ENCODE peak calls at places on chromosomes 4 and X, in seven cellular contexts. E is tibial nerve, L is SK-N-SH, V is sigmoid colon, O is suprapubic skin, F is K562, W is A549. K is an unnamed sample. For H3K4me1, the result is how much of the 10 kb centered on the place peaks cover.

GRCh38 chr4:38062088-38062893 is 102.1 kb downstream of the PTTG2 start:
- DNase-seq in E (peak), L (peak), V (peak), O (peak), F (peak), W (peak), K (peak)

GRCh38 chr4:104942990-104943758 is 203.5 kb upstream of the TET2 start:
- DNase-seq in E (no peak), L (no peak), V (no peak), O (no peak), F (no peak), W (no peak), K (no peak)

GRCh38 chr4:120858776-120859175 is 63.8 kb downstream of the PRDM5 start:
- DNase-seq in E (no peak), L (no peak), V (no peak), O (no peak), F (no peak), W (no peak), K (no peak)

GRCh38 chr4:187179086-187180070 is 455.7 kb upstream of the FAT1 start:
- DNase-seq in E (no peak), L (no peak), V (no peak), O (no peak), F (no peak), W (no peak), K (no peak)

GRCh38 chr4:181646864-181647263 is 596.3 kb upstream of the TENM3 start:
- DNase-seq in E (no peak), L (no peak), V (no peak), O (no peak), F (no peak), W (no peak), K (no peak)

GRCh38 chrX:103791826-103792458 is 15.3 kb downstream of the PLP1 start:
- DNase-seq in E (no peak), L (no peak), V (no peak), O (no peak), F (no peak), W (no peak), K (no peak)

GRCh38 chr4:7967501-7968261 is 28.0 kb upstream of the AFAP1 start:
- DNase-seq in E (no peak), L (no peak), V (no peak), O (no peak), F (no peak), W (no peak), K (no peak)

GRCh38 chrX:40008841-40009461 is 88.8 kb downstream of the BCOR start:
- DNase-seq in E (no peak), L (peak), V (peak), O (peak), F (no peak), W (no peak), K (no peak)

GRCh38 chrX:134171661-134172587 is 65.1 kb upstream of the CCDC160 start:
- DNase-seq in E (peak), L (peak), V (no peak), O (no peak), F (no peak), W (no peak), K (peak)

GRCh38 chr4:123976285-123976684 is 579.7 kb downstream of the SPRY1 start:
- DNase-seq in E (no peak), L (no peak), V (no peak), O (no peak), F (no peak), W (no peak), K (no peak)

GRCh38 chr4:100348472-100348871 is 158.2 kb upstream of the DDIT4L start:
- DNase-seq in E (no peak), L (no peak), V (no peak), O (no peak), F (no peak), W (peak), K (no peak)

GRCh38 chr4:90486346-90486745 is 359.2 kb downstream of the CCSER1 start:
- DNase-seq in E (no peak), L (no peak), V (no peak), O (no peak), F (no peak), W (no peak), K (no peak)

GRCh38 chr4:94882756-94883155 is 125.0 kb downstream of the BMPR1B start:
- DNase-seq in E (no peak), L (no peak), V (no peak), O (no peak), F (no peak), W (no peak), K (no peak)

GRCh38 chrX:78555401-78555980 is 103.6 kb downstream of the RTL3 start:
- DNase-seq in E (no peak), L (no peak), V (no peak), O (no peak), F (no peak), W (no peak), K (no peak)

GRCh38 chr4:124079174-124079780 is 633.3 kb downstream of the ANKRD50 start:
- DNase-seq in E (no peak), L (no peak), V (no peak), O (no peak), F (no peak), W (no peak), K (no peak)

GRCh38 chr4:184473515-184474260 is 662 bp downstream of the IRF2 start:
- DNase-seq in E (no peak), L (peak), V (no peak), O (no peak), F (peak), W (peak), K (peak)

GRCh38 chrX:121579016-121579760 is 531.8 kb downstream of the GLUD2 start:
- DNase-seq in E (no peak), L (peak), V (no peak), O (no peak), F (peak), W (no peak), K (no peak)

GRCh38 chrX:51852096-51852495 is 41.3 kb upstream of the MAGED1 start:
- DNase-seq in E (no peak), L (no peak), V (no peak), O (no peak), F (no peak), W (no peak), K (no peak)

GRCh38 chr4:24690436-24690835 is 104.9 kb upstream of the SOD3 start:
- DNase-seq in E (no peak), L (no peak), V (no peak), O (no peak), F (no peak), W (no peak), K (no peak)

GRCh38 chrX:15151267-15152196 is 118.4 kb downstream of the ASB9 start:
- DNase-seq in E (no peak), L (no peak), V (no peak), O (no peak), F (no peak), W (no peak), K (no peak)

GRCh38 chr4:142211444-142211843 is 575.1 kb downstream of the IL15 start:
- DNase-seq in E (no peak), L (no peak), V (no peak), O (no peak), F (no peak), W (peak), K (no peak)

GRCh38 chr4:67035501-67035900 is 509.8 kb downstream of the CENPC start:
- DNase-seq in E (no peak), L (no peak), V (no peak), O (no peak), F (no peak), W (no peak), K (no peak)

GRCh38 chrX:47854474-47854873 is 17.8 kb downstream of the ZNF81 start:
- DNase-seq in E (no peak), L (peak), V (no peak), O (no peak), F (no peak), W (no peak), K (peak)

GRCh38 chr4:84719115-84719514 is 136.2 kb downstream of the CDS1 start:
- DNase-seq in E (no peak), L (no peak), V (no peak), O (no peak), F (no peak), W (no peak), K (no peak)

GRCh38 chrX:68196939-68197791 is 236.1 kb downstream of the OPHN1 start:
- DNase-seq in E (no peak), L (peak), V (no peak), O (no peak), F (peak), W (peak), K (no peak)

GRCh38 chr4:165096776-165097175 is 15.9 kb downstream of the TMEM192 start:
- DNase-seq in E (no peak), L (peak), V (no peak), O (no peak), F (no peak), W (peak), K (no peak)

GRCh38 chrX:149829751-149830191 is 48.0 kb downstream of the MAGEA9 start:
- DNase-seq in E (no peak), L (no peak), V (no peak), O (no peak), F (no peak), W (no peak), K (no peak)

GRCh38 chrX:40148189-40148438 is 50.4 kb upstream of the BCOR start:
- DNase-seq in E (no peak), L (no peak), V (no peak), O (no peak), F (no peak), W (no peak), K (no peak)

GRCh38 chr4:84403656-84404055 is 95.4 kb downstream of the NKX6-1 start:
- DNase-seq in E (no peak), L (no peak), V (no peak), O (no peak), F (no peak), W (no peak), K (no peak)

GRCh38 chrX:2385224-2385623 is 115.6 kb downstream of the DHRSX start:
- DNase-seq in E (no peak), L (no peak), V (no peak), O (no peak), F (no peak), W (peak), K (no peak)

GRCh38 chr4:162782778-162783507 is 383.7 kb downstream of the NAF1 start:
- DNase-seq in E (no peak), L (no peak), V (no peak), O (no peak), F (no peak), W (no peak), K (no peak)

GRCh38 chr4:3365326-3365725 is 72.5 kb downstream of the RGS12 start:
- DNase-seq in E (no peak), L (no peak), V (peak), O (no peak), F (no peak), W (no peak), K (no peak)

GRCh38 chr4:3362431-3363287 is 69.8 kb downstream of the RGS12 start:
- DNase-seq in E (no peak), L (no peak), V (peak), O (peak), F (no peak), W (no peak), K (no peak)

GRCh38 chr4:3363411-3364141 is 70.8 kb downstream of the RGS12 start:
- DNase-seq in E (no peak), L (peak), V (peak), O (peak), F (no peak), W (no peak), K (no peak)

GRCh38 chr4:3364634-3365314 is 72.0 kb downstream of the RGS12 start:
- DNase-seq in E (no peak), L (peak), V (peak), O (no peak), F (no peak), W (no peak), K (no peak)

GRCh38 chr4:3364199-3364598 is 71.4 kb downstream of the RGS12 start:
- DNase-seq in E (no peak), L (peak), V (peak), O (peak), F (no peak), W (no peak), K (no peak)
- H3K4me3 ChIP-seq in E (no peak), L (no peak), V (no peak), O (no peak), F (no peak), W (no peak), K (no peak)

DNA sequence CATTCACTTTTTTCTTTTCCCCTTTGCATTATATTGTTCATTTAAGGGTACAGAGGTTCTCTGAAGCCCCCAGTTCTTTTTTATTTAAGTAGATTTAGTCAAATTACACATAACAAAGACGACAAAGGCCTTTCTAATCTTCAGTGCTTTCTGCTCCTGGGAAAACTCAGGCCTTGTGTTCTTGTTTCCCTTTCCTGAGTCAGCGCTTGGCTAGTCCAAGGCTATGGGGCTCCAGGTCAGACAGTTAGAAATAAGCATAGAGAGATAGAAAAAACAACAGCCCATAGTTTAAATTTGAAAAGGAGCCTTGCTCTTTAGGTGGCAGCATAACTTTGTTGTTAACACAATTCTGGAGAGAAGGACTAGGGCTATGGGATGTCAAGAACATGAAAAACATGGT is 97.3 kb downstream of the PPP1R2C start:
- DNase-seq in E (no peak), L (no peak), V (no peak), O (no peak), F (no peak), W (no peak), K (peak)
- H3K4me1 ChIP-seq in E (under half), L (under half), V (under half), O (under half), F (under half), W (under half), K (under half)

GRCh38 chr4:40511017-40511614 is 118.5 kb downstream of the RBM47 start:
- DNase-seq in E (no peak), L (no peak), V (no peak), O (no peak), F (no peak), W (no peak), K (no peak)
- TF ChIP-seq EP300 in E (no peak), L (no peak), V (no peak), O (no peak), F (no peak), W (no peak), K (no peak)

GRCh38 chr4:3045500-3045850 is 28.9 kb downstream of the HTT-AS start:
- DNase-seq in E (peak), L (no peak), V (peak), O (no peak), F (peak), W (no peak), K (no peak)

GRCh38 chr4:3046623-3047022 is 27.7 kb downstream of the HTT-AS start:
- DNase-seq in E (no peak), L (no peak), V (no peak), O (no peak), F (no peak), W (no peak), K (no peak)

GRCh38 chr4:3046149-3046548 is 28.2 kb downstream of the HTT-AS start:
- DNase-seq in E (no peak), L (no peak), V (no peak), O (no peak), F (no peak), W (no peak), K (no peak)

GRCh38 chr4:3044812-3045499 is 29.4 kb downstream of the HTT-AS start:
- DNase-seq in E (no peak), L (no peak), V (no peak), O (no peak), F (no peak), W (no peak), K (no peak)

GRCh38 chr4:3047464-3048286 is 26.7 kb downstream of the HTT-AS start:
- DNase-seq in E (peak), L (peak), V (peak), O (no peak), F (peak), W (peak), K (peak)
- H3K4me3 ChIP-seq in E (no peak), L (peak), V (peak), O (peak), F (no peak), W (peak), K (no peak)

GRCh38 chr4:173217075-173217474 is 48.5 kb downstream of the GALNT7 start:
- DNase-seq in E (no peak), L (no peak), V (no peak), O (no peak), F (no peak), W (no peak), K (no peak)

GRCh38 chr4:173213296-173213695 is 44.7 kb downstream of the GALNT7 start:
- DNase-seq in E (no peak), L (no peak), V (no peak), O (no peak), F (no peak), W (no peak), K (no peak)

GRCh38 chr4:173214231-173214630 is 45.6 kb downstream of the GALNT7 start:
- DNase-seq in E (no peak), L (no peak), V (no peak), O (no peak), F (peak), W (no peak), K (no peak)

GRCh38 chr4:173212379-173212778 is 43.8 kb downstream of the GALNT7 start:
- DNase-seq in E (no peak), L (no peak), V (no peak), O (no peak), F (no peak), W (no peak), K (no peak)

GRCh38 chr4:173214661-173215060 is 46.0 kb downstream of the GALNT7 start:
- DNase-seq in E (no peak), L (no peak), V (no peak), O (no peak), F (no peak), W (no peak), K (no peak)
- H3K4me1 ChIP-seq in E (under half), L (half or more), V (under half), O (under half), F (under half), W (half or more), K (under half)

DNA sequence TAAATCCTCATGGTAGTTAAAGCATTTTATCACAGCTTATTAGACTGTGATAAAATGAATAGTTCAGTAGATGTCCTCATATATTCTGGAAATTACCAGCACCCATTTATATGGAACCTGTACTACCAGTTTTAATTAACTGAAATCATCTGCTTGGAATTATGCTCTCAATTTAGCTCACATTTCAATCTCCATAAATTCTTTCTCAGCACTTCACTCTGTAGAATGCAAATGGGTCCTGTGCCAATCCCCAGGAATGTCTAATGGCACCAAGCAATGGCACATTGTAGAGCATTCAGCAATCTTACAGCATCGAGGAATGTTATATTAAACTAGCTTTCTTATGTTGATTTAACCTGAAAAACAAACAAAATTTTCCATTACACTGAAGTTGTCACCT is 355.1 kb downstream of the PDHA2 start:
- DNase-seq in E (no peak), L (no peak), V (no peak), O (no peak), F (no peak), W (no peak), K (no peak)
- TF ChIP-seq EP300 in E (no peak), L (no peak), V (no peak), O (no peak), F (no peak), W (no peak), K (no peak)

DNA sequence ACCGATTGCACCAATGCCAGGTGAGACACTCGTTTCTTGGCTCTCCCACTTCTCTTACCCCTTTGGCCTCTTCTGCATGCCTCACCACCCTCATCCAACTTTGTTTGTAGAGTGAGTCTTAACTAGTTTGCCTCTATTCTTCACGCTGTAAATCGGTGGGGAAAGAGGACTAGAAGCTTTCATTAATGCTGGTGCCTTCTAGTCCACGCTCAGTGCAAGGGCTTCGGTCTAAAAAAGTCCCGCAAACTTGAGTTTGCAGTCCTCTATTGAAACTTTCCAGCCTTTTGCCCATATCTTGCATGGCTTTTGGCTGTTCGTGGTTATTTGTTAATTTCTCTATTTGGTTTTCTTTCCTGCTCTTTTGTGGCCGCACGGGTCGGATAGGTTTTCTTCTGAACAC is 838 bp downstream of the DACH2 start:
- DNase-seq in E (no peak), L (no peak), V (no peak), O (no peak), F (no peak), W (no peak), K (no peak)
- H3K4me3 ChIP-seq in E (no peak), L (no peak), V (no peak), O (peak), F (no peak), W (peak), K (peak)

GRCh38 chrX:71540801-71541545 is 8.1 kb downstream of the OGT start:
- DNase-seq in E (no peak), L (no peak), V (no peak), O (no peak), F (no peak), W (no peak), K (no peak)
- H3K4me1 ChIP-seq in E (under half), L (under half), V (under half), O (under half), F (under half), W (half or more), K (under half)

DNA sequence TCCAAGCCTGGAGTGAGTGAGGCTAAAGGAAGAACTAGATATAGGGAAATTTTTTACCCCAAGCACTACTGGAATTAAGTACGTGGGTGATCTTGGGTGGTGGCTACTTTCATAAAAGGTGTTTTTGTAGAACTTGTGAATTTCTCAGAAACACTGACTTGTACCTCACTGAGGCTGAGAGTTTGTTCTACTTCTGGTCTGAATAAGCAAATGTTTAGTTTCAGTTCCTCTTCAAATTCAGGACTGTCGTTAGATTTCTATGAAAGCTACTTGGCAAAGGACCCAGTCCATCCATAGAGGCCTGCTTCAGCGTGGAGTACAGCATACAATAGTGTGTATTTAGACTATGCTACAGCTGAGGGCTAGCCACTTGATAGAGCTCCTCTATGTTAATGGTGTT is 86.5 kb downstream of the PDGFRA start:
- DNase-seq in E (no peak), L (no peak), V (no peak), O (no peak), F (no peak), W (no peak), K (no peak)
- TF ChIP-seq EP300 in E (no peak), L (no peak), V (no peak), O (no peak), F (no peak), W (no peak), K (no peak)

K was measured in ovary.